ENCODE peak calls at places on chromosomes 7 and 10, in four cellular contexts. G, T, N and P are unnamed samples.

GRCh38 chr10:121519901-121520500 is 78.2 kb downstream of the FGFR2 start:
- DNase-seq in T (no peak), N (no peak), G (no peak), P (no peak)

GRCh38 chr10:25959540-25960232 is 25.7 kb downstream of the MYO3A start:
- DNase-seq in G (no peak), N (no peak), T (no peak), P (no peak)

GRCh38 chr10:114691442-114691941 is 33.4 kb upstream of the ABLIM1 start:
- DNase-seq in G (no peak), T (no peak), N (no peak), P (no peak)

GRCh38 chr7:1944619-1945210 is 274.6 kb downstream of the ELFN1 start:
- DNase-seq in N (no peak), T (no peak), G (no peak), P (no peak)

GRCh38 chr10:69684020-69684980 is 54.3 kb downstream of the FAM241B start:
- DNase-seq in G (peak), N (no peak), T (peak), P (no peak)

GRCh38 chr10:103839867-103840746 is 15.3 kb downstream of the SH3PXD2A start:
- DNase-seq in T (peak), G (no peak), N (no peak), P (no peak)

GRCh38 chr7:28922618-28923331 is 35.4 kb downstream of the TRIL start:
- DNase-seq in G (peak), N (peak), T (peak), P (peak)

GRCh38 chr10:74113546-74113945 is 37.1 kb downstream of the AP3M1 start:
- DNase-seq in N (no peak), G (no peak), T (no peak), P (no peak)

GRCh38 chr10:123491692-123492415 is 174.3 kb upstream of the GPR26 start:
- DNase-seq in G (no peak), T (no peak), N (no peak), P (no peak)

GRCh38 chr10:273088-273487 is 137.8 kb downstream of the ZMYND11 start:
- DNase-seq in G (no peak), N (no peak), T (no peak), P (no peak)

GRCh38 chr10:269440-270074 is 134.3 kb downstream of the ZMYND11 start:
- DNase-seq in T (no peak), N (no peak), G (no peak), P (no peak)

GRCh38 chr10:267705-268104 is 132.4 kb downstream of the ZMYND11 start:
- DNase-seq in N (no peak), T (no peak), G (no peak), P (no peak)

GRCh38 chr10:271722-272121 is 136.5 kb downstream of the ZMYND11 start:
- DNase-seq in N (no peak), T (no peak), G (no peak), P (no peak)

GRCh38 chr10:271201-271600 is 135.9 kb downstream of the ZMYND11 start:
- DNase-seq in T (no peak), G (no peak), N (no peak), P (no peak)
- TF ChIP-seq EP300 in T (no peak), G (no peak), N (no peak), P (no peak)

GRCh38 chr10:78540355-78541076 is 506.9 kb downstream of the RPS24 start:
- DNase-seq in N (no peak), G (no peak), T (no peak), P (no peak)

GRCh38 chr10:78542536-78542935 is 508.9 kb downstream of the RPS24 start:
- DNase-seq in N (no peak), G (no peak), T (no peak), P (no peak)

GRCh38 chr10:78543026-78543748 is 509.5 kb downstream of the RPS24 start:
- DNase-seq in N (no peak), G (no peak), T (no peak), P (no peak)

GRCh38 chr10:78543749-78544446 is 510.2 kb downstream of the RPS24 start:
- DNase-seq in T (peak), G (peak), N (no peak), P (peak)

GRCh38 chr10:78541528-78542470 is 508.1 kb downstream of the RPS24 start:
- DNase-seq in N (no peak), T (peak), G (no peak), P (no peak)
- TF ChIP-seq EP300 in N (no peak), T (no peak), G (no peak), P (no peak)

DNA sequence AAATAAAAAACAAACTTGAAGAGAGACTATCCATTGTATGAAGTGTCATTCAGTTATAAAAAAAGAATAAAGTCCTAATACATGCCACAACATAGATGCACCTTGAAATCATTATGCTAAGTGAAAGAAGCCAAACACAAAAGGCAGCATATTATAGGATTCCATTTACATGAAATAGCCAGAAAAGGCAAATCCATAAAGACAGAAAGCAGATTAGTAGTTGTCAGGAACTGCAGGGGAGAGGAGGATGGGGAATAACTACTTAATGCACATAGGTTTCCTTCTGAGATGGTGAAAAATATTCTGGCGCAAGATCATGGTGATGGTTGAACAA is 6.6 kb upstream of the PON1 start:
- DNase-seq in G (no peak), N (no peak), T (no peak), P (no peak)
- TF ChIP-seq EP300 in G (no peak), N (no peak), T (no peak), P (no peak)

GRCh38 chr10:24568042-24568441 is 155.6 kb downstream of the ARHGAP21 start:
- DNase-seq in N (no peak), T (no peak), G (no peak), P (no peak)
- TF ChIP-seq EP300 in N (no peak), T (no peak), G (no peak), P (no peak)